ENCODE peak calls at places on chromosomes 13 and 19, in nine cellular contexts. V is RWPE1; X is stromal cell of bone marrow; W is HS-5; O is small intestine; P is activated naive CD4-positive, alpha-beta T cell treated with Interleukin-2 at 50 U/mL for 16 hours; D is activated T-helper 1 cell treated with anti-CD3 and anti-CD28 coated beads, Interleukin-2, amount 50 U/mL, for 16 hours; T is stimulated activated CD8-positive, alpha-beta memory T cell treated with anti-CD3 and anti-CD28 coated beads, Interleukin-7, amount 100 ng/mL, for 1 hour; U is NAMALWA. Y is an unnamed sample.

GRCh38 chr13:75181906-75182305 is 300.1 kb downstream of the TBC1D4 start:
- DNase-seq in V (no peak), X (peak), W (peak), O (no peak), P (no peak), D (no peak), T (no peak), U (no peak), Y (no peak)

GRCh38 chr13:108212901-108213300 is 2.4 kb downstream of the LIG4 start:
- DNase-seq in V (no peak), X (no peak), W (no peak), O (no peak), P (no peak), D (no peak), T (no peak), U (peak), Y (no peak)

GRCh38 chr13:102651892-102652291 is 43.0 kb downstream of the METTL21C start:
- DNase-seq in V (no peak), X (peak), W (no peak), O (no peak), P (no peak), D (no peak), T (no peak), U (no peak), Y (no peak)

GRCh38 chr19:20333508-20333907 is 166.5 kb downstream of the ZNF486 start:
- DNase-seq in V (no peak), X (no peak), W (no peak), O (no peak), P (no peak), D (no peak), T (no peak), U (no peak), Y (no peak)

GRCh38 chr13:52125547-52125946 is 3.3 kb downstream of the NEK5 start:
- DNase-seq in V (no peak), X (no peak), W (no peak), O (no peak), P (no peak), D (no peak), T (no peak), U (no peak), Y (no peak)

GRCh38 chr19:10335149-10336053 is 2.1 kb upstream of the RAVER1 start:
- DNase-seq in V (no peak), X (no peak), W (no peak), O (no peak), P (no peak), D (no peak), T (no peak), U (no peak), Y (no peak)

GRCh38 chr19:2774953-2775555 is 8.0 kb downstream of the SGTA start:
- DNase-seq in V (no peak), X (no peak), W (no peak), O (no peak), P (no peak), D (no peak), T (no peak), U (no peak), Y (no peak)

GRCh38 chr19:14497347-14497921 is 1.5 kb upstream of the GIPC1 start:
- DNase-seq in V (no peak), X (no peak), W (no peak), O (peak), P (no peak), D (no peak), T (no peak), U (no peak), Y (no peak)

GRCh38 chr19:55336101-55336500 is 3.6 kb upstream of the KMT5C start:
- DNase-seq in V (peak), X (no peak), W (peak), O (no peak), P (no peak), D (no peak), T (no peak), U (no peak), Y (no peak)

GRCh38 chr13:61414686-61415664 is 674 bp downstream of the PCDH20 start:
- DNase-seq in V (peak), X (no peak), W (no peak), O (peak), P (no peak), D (no peak), T (no peak), U (no peak), Y (no peak)

GRCh38 chr13:39684531-39685137 is 29.2 kb downstream of the COG6 start:
- DNase-seq in V (peak), X (no peak), W (no peak), O (peak), P (no peak), D (no peak), T (no peak), U (peak), Y (no peak)

GRCh38 chr19:17686592-17687042 is 1.5 kb downstream of the UNC13A start:
- DNase-seq in V (peak), X (no peak), W (no peak), O (no peak), P (no peak), D (no peak), T (no peak), U (no peak), Y (no peak)

GRCh38 chr13:79171131-79172061 is 234.7 kb downstream of the RBM26 start:
- DNase-seq in V (no peak), X (no peak), W (no peak), O (no peak), P (no peak), D (no peak), T (no peak), U (no peak), Y (no peak)

GRCh38 chr13:72505376-72505775 is 222.1 kb downstream of the MZT1 start:
- DNase-seq in V (no peak), X (no peak), W (no peak), O (no peak), P (no peak), D (no peak), T (no peak), U (no peak), Y (no peak)

GRCh38 chr19:47176627-47177090 is 46.0 kb downstream of the SAE1 start:
- DNase-seq in V (no peak), X (peak), W (peak), O (peak), P (peak), D (no peak), T (no peak), U (no peak), Y (no peak)

GRCh38 chr13:28534210-28534609 is 39.3 kb upstream of the FLT1 start:
- DNase-seq in V (no peak), X (no peak), W (no peak), O (no peak), P (no peak), D (no peak), T (no peak), U (no peak), Y (no peak)

GRCh38 chr19:45251452-45252354 is 632 bp downstream of the MARK4 start:
- DNase-seq in V (peak), X (no peak), W (no peak), O (no peak), P (no peak), D (no peak), T (no peak), U (peak), Y (no peak)

GRCh38 chr13:27967736-27968315 is 1.3 kb downstream of the CDX2 start:
- DNase-seq in V (no peak), X (no peak), W (no peak), O (peak), P (no peak), D (no peak), T (no peak), U (no peak), Y (no peak)

GRCh38 chr19:11611730-11612129 is 14.4 kb downstream of the ZNF627 start:
- DNase-seq in V (no peak), X (no peak), W (no peak), O (no peak), P (no peak), D (no peak), T (no peak), U (no peak), Y (no peak)

GRCh38 chr19:57434386-57435061 is 601 bp upstream of the ZNF749 start:
- DNase-seq in V (no peak), X (peak), W (no peak), O (no peak), P (no peak), D (no peak), T (no peak), U (no peak), Y (no peak)

GRCh38 chr19:48713864-48714755 is 5.4 kb downstream of the MAMSTR start:
- DNase-seq in V (peak), X (peak), W (peak), O (peak), P (peak), D (peak), T (peak), U (peak), Y (peak)

Y was measured in stimulated activated effector memory CD8-positive, alpha-beta T cell treated with anti-CD3 and anti-CD28 coated beads, Interleukin-12 subunit alpha, Interleukin-12 subunit beta, amount 100 ng/mL, for 72 hours.